ENCODE peak calls at places on chromosomes 3 and 15, in four cellular contexts. G is K562, U is HepG2, H is GM12878. O is an unnamed sample.

GRCh38 chr15:67146875-67147381 is 81.5 kb downstream of the SMAD3 start:
- DNase-seq in G (peak), U (peak), H (no peak), O (peak)

GRCh38 chr3:78919021-78919755 is 848.6 kb downstream of the ROBO1 start:
- DNase-seq in G (no peak), U (peak), H (peak), O (no peak)

GRCh38 chr3:39447637-39448483 is 19.6 kb upstream of the MOBP start:
- DNase-seq in G (peak), U (peak), H (peak), O (peak)

GRCh38 chr3:10557783-10558373 is 52.5 kb upstream of the ATP2B2 start:
- DNase-seq in G (no peak), U (no peak), H (no peak), O (no peak)

GRCh38 chr3:50264389-50264963 is 4.5 kb upstream of the SEMA3B start:
- DNase-seq in G (no peak), U (peak), H (no peak), O (no peak)

GRCh38 chr15:40291088-40291574 is 8.3 kb upstream of the ANKRD63 start:
- DNase-seq in G (peak), U (no peak), H (no peak), O (peak)

GRCh38 chr3:161038725-161039124 is 66.4 kb downstream of the B3GALNT1 start:
- DNase-seq in G (peak), U (no peak), H (no peak), O (no peak)

GRCh38 chr15:76994971-76995945 is at the start of gene PSTPIP1:
- DNase-seq in G (no peak), U (no peak), H (no peak), O (no peak)

GRCh38 chr15:52259503-52259902 is 36.1 kb downstream of the MYO5C start:
- DNase-seq in G (no peak), U (no peak), H (no peak), O (no peak)

GRCh38 chr3:109382573-109382972 is 45.2 kb upstream of the DPPA4 start:
- DNase-seq in G (no peak), U (no peak), H (no peak), O (peak)

GRCh38 chr3:59245300-59245878 is 195.6 kb upstream of the CFAP20DC start:
- DNase-seq in G (no peak), U (no peak), H (no peak), O (no peak)

GRCh38 chr15:74995779-74996765 is 709 bp downstream of the SCAMP5 start:
- DNase-seq in G (no peak), U (peak), H (no peak), O (peak)

GRCh38 chr3:126146525-126147146 is 33.8 kb downstream of the ALDH1L1 start:
- DNase-seq in G (no peak), U (no peak), H (no peak), O (no peak)

GRCh38 chr3:161096771-161097367 is 8.3 kb downstream of the B3GALNT1 start:
- DNase-seq in G (peak), U (peak), H (no peak), O (peak)

GRCh38 chr3:84820906-84821305 is 137.9 kb upstream of the CADM2 start:
- DNase-seq in G (no peak), U (no peak), H (no peak), O (no peak)

GRCh38 chr15:71202712-71203111 is 87.4 kb downstream of the THSD4 start:
- DNase-seq in G (no peak), U (no peak), H (no peak), O (peak)

GRCh38 chr3:110352841-110353595 is 718.6 kb upstream of the NECTIN3 start:
- DNase-seq in G (no peak), U (no peak), H (no peak), O (no peak)

GRCh38 chr15:80875568-80875967 is 96.4 kb downstream of the CEMIP start:
- DNase-seq in G (no peak), U (no peak), H (no peak), O (no peak)

GRCh38 chr3:188389711-188390346 is 235.9 kb downstream of the LPP start:
- DNase-seq in G (no peak), U (no peak), H (no peak), O (no peak)

GRCh38 chr3:104632521-104632920 is 734.2 kb upstream of the ALCAM start:
- DNase-seq in G (no peak), U (no peak), H (no peak), O (no peak)

GRCh38 chr15:76968310-76968709 is 26.6 kb upstream of the PSTPIP1 start:
- DNase-seq in G (no peak), U (no peak), H (no peak), O (no peak)

GRCh38 chr3:193771736-193772135 is 178.7 kb downstream of the OPA1 start:
- DNase-seq in G (no peak), U (no peak), H (no peak), O (no peak)

GRCh38 chr15:93173369-93173768 is 84.4 kb upstream of the RGMA start:
- DNase-seq in G (no peak), U (no peak), H (no peak), O (no peak)

GRCh38 chr15:60993008-60993407 is 236.1 kb downstream of the RORA start:
- DNase-seq in G (no peak), U (no peak), H (no peak), O (no peak)

GRCh38 chr15:33021806-33022389 is 172.6 kb downstream of the FMN1 start:
- DNase-seq in G (peak), U (peak), H (no peak), O (peak)

GRCh38 chr3:32203854-32204253 is 34.6 kb upstream of the CMTM8 start:
- DNase-seq in G (no peak), U (no peak), H (no peak), O (no peak)

GRCh38 chr3:34568766-34569165 is 770.3 kb downstream of the PDCD6IP start:
- DNase-seq in G (no peak), U (no peak), H (no peak), O (no peak)

GRCh38 chr3:161291191-161291901 is 70.2 kb downstream of the NMD3 start:
- DNase-seq in G (no peak), U (no peak), H (no peak), O (no peak)

GRCh38 chr3:13343601-13344000 is 76.5 kb downstream of the NUP210 start:
- DNase-seq in G (no peak), U (no peak), H (no peak), O (no peak)

GRCh38 chr15:77221708-77222107 is 150.8 kb upstream of the TSPAN3 start:
- DNase-seq in G (no peak), U (no peak), H (no peak), O (no peak)

GRCh38 chr15:42367041-42367440 is 7.7 kb downstream of the CAPN3 start:
- DNase-seq in G (no peak), U (no peak), H (no peak), O (no peak)

GRCh38 chr15:52642386-52643361 is 36.5 kb downstream of the ATOSA start:
- DNase-seq in G (no peak), U (no peak), H (no peak), O (no peak)

GRCh38 chr15:78374436-78375393 is 34.6 kb downstream of the CRABP1 start:
- DNase-seq in G (peak), U (peak), H (no peak), O (no peak)

GRCh38 chr3:9014189-9014588 is 50.9 kb upstream of the RAD18 start:
- DNase-seq in G (no peak), U (no peak), H (no peak), O (no peak)

GRCh38 chr3:55515550-55516246 is 28.6 kb upstream of the WNT5A start:
- DNase-seq in G (no peak), U (no peak), H (no peak), O (no peak)

GRCh38 chr3:134201201-134202130 is 49.2 kb downstream of the RYK start:
- DNase-seq in G (no peak), U (no peak), H (no peak), O (no peak)

GRCh38 chr3:64686446-64686908 is 1.3 kb downstream of the ADAMTS9 start:
- DNase-seq in G (peak), U (peak), H (no peak), O (peak)

GRCh38 chr3:64685800-64686445 is 1.9 kb downstream of the ADAMTS9 start:
- DNase-seq in G (peak), U (peak), H (no peak), O (peak)

GRCh38 chr3:64687381-64687780 is 419 bp downstream of the ADAMTS9 start:
- DNase-seq in G (no peak), U (no peak), H (no peak), O (no peak)

GRCh38 chr3:64685331-64685799 is 2.4 kb downstream of the ADAMTS9 start:
- DNase-seq in G (no peak), U (no peak), H (no peak), O (no peak)

DNA sequence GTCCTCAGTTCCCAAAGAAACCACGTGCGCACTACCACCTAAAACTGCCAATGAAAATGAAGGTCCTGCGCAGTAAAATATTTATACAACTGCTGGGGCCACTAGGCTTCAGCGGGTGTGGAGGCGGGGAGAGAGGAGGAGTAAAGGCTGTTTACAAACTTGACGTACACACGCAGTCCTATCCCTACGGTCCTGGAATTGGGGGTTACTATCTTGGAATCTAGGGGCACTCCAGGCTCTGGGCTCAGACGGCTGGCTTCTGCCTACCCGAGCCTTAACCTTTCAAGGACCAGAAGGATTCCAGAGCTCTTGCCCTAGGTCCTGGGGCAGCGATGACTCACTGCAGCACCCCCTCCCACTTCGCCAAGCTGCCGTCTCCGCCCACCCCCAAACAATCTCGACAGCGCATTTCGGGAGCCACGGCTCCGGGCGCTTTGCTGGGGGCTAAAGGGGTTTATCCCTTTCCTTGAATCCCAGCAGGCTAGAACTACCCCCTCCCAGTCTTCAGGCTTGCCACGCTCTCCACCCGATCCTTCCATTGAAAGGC is 3.0 kb downstream of the ADAMTS9 start:
- DNase-seq in G (no peak), U (no peak), H (no peak), O (peak)
- TF ChIP-seq REST in G (no peak), U (no peak), H (no peak), O (no peak)

DNA sequence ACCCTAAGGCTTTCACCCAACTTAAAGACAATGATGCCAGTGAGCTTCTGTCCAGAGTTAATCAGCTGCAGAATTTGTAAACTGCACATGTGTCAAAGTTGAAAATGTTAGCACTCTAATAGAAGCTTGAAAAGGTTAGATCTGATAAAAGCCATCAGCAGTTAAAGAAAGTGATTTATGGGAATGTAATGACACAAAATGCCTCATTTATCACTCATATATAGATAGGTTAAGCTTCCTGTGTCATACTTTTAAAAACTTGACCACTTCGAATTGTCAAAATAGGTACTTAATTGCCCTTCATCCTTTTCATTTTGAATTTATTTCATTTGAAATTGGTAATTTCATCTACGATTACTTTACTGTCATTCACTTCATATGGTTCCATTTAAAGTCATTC is 151.6 kb downstream of the CDIN1 start:
- DNase-seq in G (no peak), U (no peak), H (no peak), O (no peak)
- TF ChIP-seq CTCF in G (no peak), U (no peak), H (no peak), O (no peak)

DNA sequence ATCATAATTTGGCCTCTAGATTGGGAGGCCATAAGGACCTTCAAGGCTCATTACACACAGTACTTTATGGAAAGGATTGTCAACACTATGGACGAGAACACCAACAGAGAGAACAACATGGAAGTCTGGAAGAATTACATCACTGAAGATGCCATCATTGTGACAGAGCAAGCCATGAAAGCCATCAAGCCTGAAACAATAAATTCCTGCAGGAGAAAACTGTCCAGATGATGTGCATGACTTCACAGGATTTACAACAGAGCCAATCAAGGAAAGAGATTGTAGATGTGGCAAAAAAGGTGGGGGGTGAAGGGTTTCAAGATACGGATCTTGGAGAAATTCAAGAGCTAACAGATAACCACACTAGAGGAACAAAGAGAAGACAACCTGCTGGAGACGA is 15.9 kb downstream of the IL17RB start:
- DNase-seq in G (no peak), U (no peak), H (no peak), O (no peak)
- TF ChIP-seq CREB1 in G (no peak), U (no peak), H (no peak), O (no peak)

GRCh38 chr3:57974796-57975388 is 33.3 kb upstream of the FLNB start:
- DNase-seq in G (peak), U (peak), H (no peak), O (peak)
- TF ChIP-seq REST in G (no peak), U (no peak), H (no peak), O (no peak)

DNA sequence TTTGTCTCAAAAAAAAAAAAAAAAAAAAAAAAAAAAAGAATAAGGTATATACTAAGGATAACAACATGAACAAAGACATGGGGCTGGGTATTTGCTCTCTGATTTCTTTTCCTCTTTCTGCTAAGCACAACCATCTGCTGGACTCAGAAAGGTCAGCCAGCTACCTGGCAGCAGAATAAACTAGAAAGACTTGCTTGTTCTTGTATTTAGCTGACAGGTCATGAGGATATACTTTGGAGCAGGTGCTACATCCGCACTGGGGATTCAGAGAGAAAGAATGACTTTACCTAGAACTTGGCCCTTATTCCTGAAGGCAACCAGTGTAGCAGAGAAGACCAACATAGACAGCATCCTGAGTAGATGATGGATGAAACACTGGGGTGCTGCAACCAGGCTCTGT is 550.5 kb downstream of the NTRK3 start:
- DNase-seq in G (no peak), U (no peak), H (no peak), O (no peak)
- TF ChIP-seq CTCF in G (no peak), U (no peak), H (no peak), O (no peak)

GRCh38 chr3:17580901-17581300 is 161.5 kb downstream of the TBC1D5 start:
- DNase-seq in G (peak), U (no peak), H (no peak), O (no peak)
- TF ChIP-seq CREB1 in G (no peak), U (no peak), H (no peak), O (no peak)

GRCh38 chr3:150736903-150737832 is 25.8 kb downstream of the SIAH2 start:
- DNase-seq in G (no peak), U (peak), H (no peak), O (no peak)
- TF ChIP-seq REST in G (no peak), U (peak), H (no peak), O (no peak)

DNA sequence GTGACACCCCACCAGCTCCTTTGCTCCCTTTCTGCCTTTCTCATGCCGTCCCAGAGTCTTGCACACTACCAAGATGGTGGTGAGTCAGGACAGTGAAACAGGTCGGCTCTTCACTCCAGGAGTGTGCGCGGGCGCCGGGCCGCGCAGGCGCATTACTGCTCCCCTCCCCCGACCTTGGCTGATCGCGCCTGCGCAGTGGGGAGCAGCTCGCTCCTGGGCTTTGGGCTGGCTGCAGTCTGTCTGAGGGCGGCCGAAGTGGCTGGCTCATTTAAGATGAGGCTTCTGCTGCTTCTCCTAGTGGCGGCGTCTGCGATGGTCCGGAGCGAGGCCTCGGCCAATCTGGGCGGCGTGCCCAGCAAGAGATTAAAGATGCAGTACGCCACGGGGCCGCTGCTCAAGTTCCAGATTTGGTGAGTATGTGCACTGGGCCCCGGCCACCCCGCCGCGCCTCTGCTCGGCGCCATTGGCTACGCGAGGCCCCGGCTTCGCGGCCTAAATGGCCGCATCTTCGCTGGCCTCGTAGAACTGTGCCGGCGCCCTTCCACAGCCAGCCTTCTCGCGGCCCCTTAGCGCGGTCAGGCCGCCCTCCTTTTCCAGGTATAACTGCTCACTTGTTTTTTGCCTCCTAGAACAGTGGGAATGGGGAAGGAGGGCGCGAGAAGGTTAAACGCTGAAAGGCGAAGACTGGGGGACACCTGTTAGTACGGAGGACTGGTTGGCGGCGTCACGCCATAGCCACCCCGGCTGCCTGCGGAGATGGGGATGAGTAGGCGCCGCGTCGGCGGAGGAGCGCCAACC is at the start of gene SELENOT:
- DNase-seq in G (peak), U (peak), H (peak), O (peak)
- TF ChIP-seq CTCF in G (peak), U (peak), H (peak), O (peak)